ENCODE peak calls at places on chromosomes 11 and 22, in six cellular contexts. One of them, this sample, is unnamed. For H3K36me3 and H3K27me3, the result is how much of the 10 kb centered on the place peaks cover.

GRCh38 chr11:27388869-27389268 is 25.9 kb upstream of the CCDC34 start:
- DNase-seq in thoracic aorta: no peak
- DNase-seq in fibroblast of lung: peak
- DNase-seq in transverse colon: no peak
- DNase-seq in suprapubic skin: no peak
- DNase-seq in colonic mucosa: no peak
- DNase-seq in this sample: no peak

GRCh38 chr11:111841370-111842053 is 29.9 kb downstream of the ALG9 start:
- DNase-seq in colonic mucosa: peak
- DNase-seq in transverse colon: peak
- DNase-seq in suprapubic skin: peak
- DNase-seq in fibroblast of lung: peak
- DNase-seq in thoracic aorta: peak
- DNase-seq in this sample: peak

GRCh38 chr22:32674925-32675825 is 126.3 kb upstream of the TIMP3 start:
- DNase-seq in transverse colon: no peak
- DNase-seq in thoracic aorta: no peak
- DNase-seq in colonic mucosa: no peak
- DNase-seq in fibroblast of lung: no peak
- DNase-seq in suprapubic skin: no peak
- DNase-seq in this sample: no peak

GRCh38 chr22:19483481-19484244 is 3.9 kb downstream of the CDC45 start:
- DNase-seq in transverse colon: no peak
- DNase-seq in thoracic aorta: no peak
- DNase-seq in suprapubic skin: no peak
- DNase-seq in fibroblast of lung: no peak
- DNase-seq in colonic mucosa: no peak
- DNase-seq in this sample: no peak

GRCh38 chr22:39723899-39724351 is 153.4 kb downstream of the CACNA1I start:
- DNase-seq in fibroblast of lung: peak
- DNase-seq in thoracic aorta: no peak
- DNase-seq in suprapubic skin: no peak
- DNase-seq in transverse colon: no peak
- DNase-seq in colonic mucosa: no peak
- DNase-seq in this sample: peak

GRCh38 chr11:130873766-130874165 is 42.5 kb downstream of the SNX19 start:
- DNase-seq in thoracic aorta: no peak
- DNase-seq in transverse colon: no peak
- DNase-seq in colonic mucosa: no peak
- DNase-seq in suprapubic skin: no peak
- DNase-seq in fibroblast of lung: peak
- DNase-seq in this sample: no peak

GRCh38 chr11:72751293-72752087 is 718 bp downstream of the ARAP1 start:
- DNase-seq in suprapubic skin: no peak
- DNase-seq in thoracic aorta: no peak
- DNase-seq in colonic mucosa: no peak
- DNase-seq in transverse colon: peak
- DNase-seq in fibroblast of lung: no peak
- DNase-seq in this sample: no peak

GRCh38 chr11:131217313-131218297 is 152.8 kb upstream of the NTM start:
- DNase-seq in colonic mucosa: no peak
- DNase-seq in suprapubic skin: no peak
- DNase-seq in transverse colon: no peak
- DNase-seq in fibroblast of lung: no peak
- DNase-seq in thoracic aorta: no peak
- DNase-seq in this sample: no peak

GRCh38 chr11:46520971-46521745 is 72.7 kb downstream of the AMBRA1 start:
- DNase-seq in suprapubic skin: no peak
- DNase-seq in fibroblast of lung: peak
- DNase-seq in transverse colon: no peak
- DNase-seq in thoracic aorta: no peak
- DNase-seq in colonic mucosa: no peak
- DNase-seq in this sample: no peak

GRCh38 chr22:17366329-17366728 is 2.9 kb upstream of the CECR2 start:
- DNase-seq in transverse colon: no peak
- DNase-seq in suprapubic skin: no peak
- DNase-seq in thoracic aorta: no peak
- DNase-seq in fibroblast of lung: no peak
- DNase-seq in colonic mucosa: no peak
- DNase-seq in this sample: no peak

GRCh38 chr11:72483412-72484186 is 49.3 kb upstream of the CLPB start:
- DNase-seq in thoracic aorta: no peak
- DNase-seq in suprapubic skin: no peak
- DNase-seq in transverse colon: no peak
- DNase-seq in fibroblast of lung: peak
- DNase-seq in colonic mucosa: peak
- DNase-seq in this sample: no peak

GRCh38 chr22:35407352-35407751 is 7.4 kb downstream of the MCM5 start:
- DNase-seq in thoracic aorta: no peak
- DNase-seq in suprapubic skin: no peak
- DNase-seq in colonic mucosa: no peak
- DNase-seq in fibroblast of lung: no peak
- DNase-seq in transverse colon: no peak
- DNase-seq in this sample: no peak

GRCh38 chr22:35413624-35414023 is 13.7 kb downstream of the MCM5 start:
- DNase-seq in colonic mucosa: no peak
- DNase-seq in fibroblast of lung: no peak
- DNase-seq in thoracic aorta: no peak
- DNase-seq in transverse colon: no peak
- DNase-seq in suprapubic skin: no peak
- DNase-seq in this sample: no peak

GRCh38 chr22:35411112-35411511 is 11.2 kb downstream of the MCM5 start:
- DNase-seq in thoracic aorta: no peak
- DNase-seq in fibroblast of lung: no peak
- DNase-seq in colonic mucosa: no peak
- DNase-seq in suprapubic skin: no peak
- DNase-seq in transverse colon: peak
- DNase-seq in this sample: peak

GRCh38 chr22:35409783-35410662 is 10.1 kb downstream of the MCM5 start:
- DNase-seq in fibroblast of lung: no peak
- DNase-seq in colonic mucosa: no peak
- DNase-seq in thoracic aorta: no peak
- DNase-seq in transverse colon: peak
- DNase-seq in suprapubic skin: no peak
- DNase-seq in this sample: peak

GRCh38 chr22:35410663-35411034 is 10.7 kb downstream of the MCM5 start:
- DNase-seq in transverse colon: no peak
- DNase-seq in thoracic aorta: no peak
- DNase-seq in suprapubic skin: no peak
- DNase-seq in fibroblast of lung: no peak
- DNase-seq in colonic mucosa: no peak
- DNase-seq in this sample: no peak
- H3K36me3 ChIP-seq in transverse colon: under half
- H3K36me3 ChIP-seq in thoracic aorta: under half
- H3K36me3 ChIP-seq in suprapubic skin: half or more
- H3K36me3 ChIP-seq in fibroblast of lung: under half
- H3K36me3 ChIP-seq in colonic mucosa: under half
- H3K36me3 ChIP-seq in this sample: under half

DNA sequence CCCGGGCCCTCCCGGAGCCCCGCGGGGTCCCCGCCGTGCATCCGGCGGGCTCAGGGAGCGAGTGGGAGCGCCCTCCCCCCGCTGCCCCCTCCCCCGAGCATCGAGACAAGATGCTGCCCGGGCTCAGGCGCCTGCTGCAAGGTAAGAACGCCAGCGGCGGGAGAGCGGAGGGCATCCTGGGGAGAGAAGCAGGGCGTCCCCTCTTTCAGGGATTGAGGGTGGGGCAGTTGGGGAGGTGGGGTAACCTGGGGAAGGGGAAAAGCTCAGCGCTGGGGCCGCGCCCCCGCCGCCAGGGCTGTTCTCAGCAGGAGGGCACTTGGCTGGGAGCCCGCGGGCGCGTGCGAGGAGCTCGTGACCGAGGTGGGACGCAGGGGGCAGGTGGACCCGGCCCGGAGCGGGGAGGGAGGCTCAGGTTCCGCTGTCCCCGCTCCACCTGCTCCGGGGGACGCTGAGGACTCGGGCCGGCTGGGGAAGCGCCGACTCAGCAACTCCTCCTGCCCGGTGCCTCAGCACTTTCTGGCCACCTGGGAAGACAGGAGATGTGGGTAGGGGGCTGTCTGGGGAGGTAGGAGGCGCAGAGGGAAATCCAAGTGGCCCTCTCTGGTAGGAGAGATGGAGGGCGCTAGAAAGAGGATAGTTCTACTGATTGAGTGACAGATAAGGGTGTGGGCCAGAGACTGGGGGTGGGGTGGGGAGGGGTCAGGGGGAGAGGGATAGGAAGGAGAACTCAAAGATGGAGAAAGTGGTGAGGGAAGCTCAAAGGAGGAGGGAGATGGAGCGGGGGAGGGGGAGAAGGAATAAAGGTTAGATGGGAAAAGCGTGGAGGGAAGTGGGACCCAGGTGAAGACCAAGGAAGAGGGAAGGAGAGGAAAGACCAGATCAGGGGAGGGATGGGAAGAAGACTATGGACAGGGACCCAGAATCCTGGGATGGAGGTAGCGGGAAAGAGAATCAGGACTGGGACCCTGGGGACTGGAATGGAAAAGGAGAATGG is 725 bp downstream of the RTN4RL2 start:
- DNase-seq in fibroblast of lung: no peak
- DNase-seq in thoracic aorta: no peak
- DNase-seq in transverse colon: no peak
- DNase-seq in suprapubic skin: no peak
- DNase-seq in colonic mucosa: no peak
- DNase-seq in this sample: no peak
- H3K27me3 ChIP-seq in fibroblast of lung: under half
- H3K27me3 ChIP-seq in thoracic aorta: under half
- H3K27me3 ChIP-seq in transverse colon: half or more
- H3K27me3 ChIP-seq in suprapubic skin: under half
- H3K27me3 ChIP-seq in colonic mucosa: under half
- H3K27me3 ChIP-seq in this sample: under half

GRCh38 chr11:11942668-11943067 is 65.8 kb downstream of the DKK3 start:
- DNase-seq in fibroblast of lung: no peak
- DNase-seq in transverse colon: no peak
- DNase-seq in thoracic aorta: no peak
- DNase-seq in colonic mucosa: no peak
- DNase-seq in suprapubic skin: no peak
- DNase-seq in this sample: no peak
- H3K36me3 ChIP-seq in fibroblast of lung: under half
- H3K36me3 ChIP-seq in transverse colon: half or more
- H3K36me3 ChIP-seq in thoracic aorta: under half
- H3K36me3 ChIP-seq in colonic mucosa: under half
- H3K36me3 ChIP-seq in suprapubic skin: half or more
- H3K36me3 ChIP-seq in this sample: under half

GRCh38 chr11:64643927-64644326 is 52.9 kb downstream of the SLC22A12 start:
- DNase-seq in transverse colon: no peak
- DNase-seq in fibroblast of lung: no peak
- DNase-seq in thoracic aorta: no peak
- DNase-seq in suprapubic skin: no peak
- DNase-seq in colonic mucosa: no peak
- DNase-seq in this sample: no peak
- H3K27me3 ChIP-seq in transverse colon: half or more
- H3K27me3 ChIP-seq in fibroblast of lung: half or more
- H3K27me3 ChIP-seq in thoracic aorta: under half
- H3K27me3 ChIP-seq in suprapubic skin: half or more
- H3K27me3 ChIP-seq in colonic mucosa: under half
- H3K27me3 ChIP-seq in this sample: under half

This sample was measured in Peyer's patch.